ENCODE peak calls at places on chromosome 3, in eight cellular contexts. N, V, O, C, I, B, M and G are unnamed samples.

GRCh38 chr3:94249491-94250079 is 186.7 kb downstream of the NSUN3 start:
- DNase-seq in N (peak), V (peak), O (peak), C (peak), I (no peak), B (no peak), M (peak), G (peak)

GRCh38 chr3:189297957-189298356 is 126.2 kb downstream of the TPRG1 start:
- DNase-seq in N (no peak), V (no peak), O (no peak), C (no peak), I (no peak), B (no peak), M (no peak), G (no peak)

GRCh38 chr3:158768881-158769518 is 32.9 kb upstream of the MFSD1 start:
- DNase-seq in N (peak), V (no peak), O (peak), C (peak), I (no peak), B (peak), M (peak), G (peak)

GRCh38 chr3:107024481-107025153 is 352.6 kb upstream of the CCDC54 start:
- DNase-seq in N (peak), V (peak), O (no peak), C (no peak), I (no peak), B (no peak), M (no peak), G (no peak)

GRCh38 chr3:105806361-105806760 is 62.5 kb downstream of the CBLB start:
- DNase-seq in N (no peak), V (no peak), O (no peak), C (peak), I (peak), B (no peak), M (peak), G (no peak)

GRCh38 chr3:9916734-9917680 is at the start of gene IL17RC:
- DNase-seq in N (peak), V (peak), O (peak), C (peak), I (peak), B (peak), M (peak), G (peak)

GRCh38 chr3:112619295-112619694 is 21.6 kb downstream of the CCDC80 start:
- DNase-seq in N (no peak), V (no peak), O (no peak), C (peak), I (no peak), B (no peak), M (no peak), G (no peak)

GRCh38 chr3:123750209-123750608 is 133.9 kb downstream of the MYLK start:
- DNase-seq in N (no peak), V (no peak), O (no peak), C (no peak), I (no peak), B (no peak), M (no peak), G (no peak)

GRCh38 chr3:40681658-40682055 is 156.9 kb downstream of the ZNF621 start:
- DNase-seq in N (no peak), V (no peak), O (no peak), C (no peak), I (no peak), B (no peak), M (no peak), G (no peak)

GRCh38 chr3:37766797-37767776 is 94.6 kb upstream of the CTDSPL start:
- DNase-seq in N (no peak), V (no peak), O (no peak), C (no peak), I (no peak), B (no peak), M (no peak), G (no peak)

GRCh38 chr3:99789322-99789721 is 28.3 kb upstream of the CMSS1 start:
- DNase-seq in N (peak), V (peak), O (no peak), C (peak), I (peak), B (no peak), M (peak), G (peak)

GRCh38 chr3:170327040-170327808 is 30.3 kb upstream of the SKIL start:
- DNase-seq in N (no peak), V (peak), O (no peak), C (no peak), I (no peak), B (peak), M (no peak), G (no peak)

GRCh38 chr3:109050591-109051167 is 67.3 kb downstream of the MORC1 start:
- DNase-seq in N (no peak), V (peak), O (no peak), C (peak), I (no peak), B (no peak), M (peak), G (peak)

GRCh38 chr3:69768436-69768835 is 29.2 kb downstream of the MITF start:
- DNase-seq in N (no peak), V (no peak), O (no peak), C (no peak), I (no peak), B (no peak), M (no peak), G (no peak)

GRCh38 chr3:184651945-184652344 is 59.9 kb downstream of the MAGEF1 start:
- DNase-seq in N (no peak), V (no peak), O (no peak), C (no peak), I (no peak), B (no peak), M (no peak), G (no peak)

GRCh38 chr3:70871909-70872656 is 559.6 kb upstream of the MDFIC2 start:
- DNase-seq in N (no peak), V (peak), O (no peak), C (peak), I (no peak), B (no peak), M (peak), G (no peak)

GRCh38 chr3:177478170-177478859 is 281.0 kb upstream of the TBL1XR1 start:
- DNase-seq in N (peak), V (no peak), O (peak), C (peak), I (no peak), B (no peak), M (peak), G (no peak)

GRCh38 chr3:47083786-47084185 is 80.1 kb downstream of the SETD2 start:
- DNase-seq in N (no peak), V (no peak), O (no peak), C (no peak), I (no peak), B (no peak), M (no peak), G (no peak)

GRCh38 chr3:194396897-194397756 is 1.9 kb downstream of the GP5 start:
- DNase-seq in N (no peak), V (no peak), O (no peak), C (no peak), I (no peak), B (no peak), M (no peak), G (no peak)

GRCh38 chr3:150220791-150221190 is 187.3 kb upstream of the TSC22D2 start:
- DNase-seq in N (no peak), V (no peak), O (no peak), C (no peak), I (no peak), B (peak), M (no peak), G (no peak)

GRCh38 chr3:187044206-187044605 is 95.1 kb downstream of the RPL39L start:
- DNase-seq in N (no peak), V (no peak), O (no peak), C (no peak), I (no peak), B (no peak), M (no peak), G (no peak)

GRCh38 chr3:187040637-187041361 is 98.5 kb downstream of the RPL39L start:
- DNase-seq in N (no peak), V (no peak), O (no peak), C (peak), I (no peak), B (no peak), M (peak), G (no peak)

GRCh38 chr3:187041362-187042061 is 97.8 kb downstream of the RPL39L start:
- DNase-seq in N (no peak), V (no peak), O (no peak), C (no peak), I (no peak), B (no peak), M (no peak), G (no peak)

GRCh38 chr3:187042874-187043458 is 96.3 kb downstream of the RPL39L start:
- DNase-seq in N (no peak), V (no peak), O (no peak), C (no peak), I (no peak), B (no peak), M (no peak), G (no peak)

DNA sequence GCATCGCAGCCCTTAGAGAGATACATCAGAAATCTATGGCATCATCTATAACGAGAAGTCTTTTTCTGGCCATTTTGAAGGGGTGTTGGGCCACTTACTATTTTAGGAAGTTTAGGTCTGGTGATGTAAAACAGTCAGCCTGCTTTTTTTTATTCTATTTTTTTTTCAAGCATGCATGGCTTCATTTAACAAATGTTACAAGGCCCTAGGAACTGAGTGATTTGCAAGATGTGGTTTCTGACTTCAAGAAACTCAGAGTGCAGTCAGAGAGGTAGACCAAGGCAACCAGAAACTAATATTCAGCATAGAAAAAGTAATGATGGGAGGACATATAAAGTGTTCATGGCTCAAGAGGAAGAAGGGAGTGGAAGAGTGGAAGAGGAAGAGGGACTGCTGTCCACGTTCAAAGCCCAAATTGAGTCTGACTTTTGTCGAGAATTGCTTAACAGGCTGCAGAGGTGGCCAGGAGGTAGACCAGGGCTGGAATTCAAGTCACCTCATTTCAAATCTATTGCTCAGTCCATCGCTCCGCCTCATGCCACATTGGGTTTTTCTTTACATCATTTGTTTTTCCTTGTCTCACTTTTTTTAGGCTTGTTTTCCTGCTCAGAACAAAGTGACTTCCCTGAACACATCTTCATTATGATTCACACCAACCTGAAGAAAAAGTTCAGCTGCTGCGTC is 97.1 kb downstream of the RPL39L start:
- DNase-seq in N (no peak), V (no peak), O (no peak), C (no peak), I (no peak), B (no peak), M (no peak), G (no peak)
- TF ChIP-seq POLR2A in N (no peak), V (no peak), O (no peak), C (no peak), I (no peak), B (no peak), M (no peak), G (no peak)

DNA sequence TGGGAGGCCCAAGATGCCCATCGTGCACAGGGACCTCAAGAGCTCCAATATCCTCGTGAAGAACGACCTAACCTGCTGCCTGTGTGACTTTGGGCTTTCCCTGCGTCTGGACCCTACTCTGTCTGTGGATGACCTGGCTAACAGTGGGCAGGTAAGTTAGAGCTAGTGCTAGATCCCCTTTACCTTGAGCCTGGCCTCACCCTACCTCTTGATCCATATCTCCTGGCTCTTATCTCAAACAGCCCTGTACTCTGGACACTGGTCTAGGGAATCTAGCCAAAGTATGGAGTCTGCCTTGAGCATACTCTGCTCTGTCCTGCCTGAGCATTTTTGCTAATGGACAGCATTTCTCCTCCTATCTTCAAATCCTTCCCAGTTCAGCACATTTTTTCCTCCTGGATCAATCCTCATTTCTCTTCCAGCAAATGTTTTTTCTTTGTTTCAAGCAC is 65.9 kb downstream of the TGFBR2 start:
- DNase-seq in N (no peak), V (no peak), O (no peak), C (no peak), I (no peak), B (no peak), M (no peak), G (no peak)
- TF ChIP-seq POLR2A in N (no peak), V (no peak), O (no peak), C (no peak), I (no peak), B (no peak), M (no peak), G (no peak)

GRCh38 chr3:172082269-172082668 is 42.9 kb downstream of the FNDC3B start:
- DNase-seq in N (peak), V (peak), O (no peak), C (no peak), I (peak), B (no peak), M (no peak), G (peak)
- TF ChIP-seq POLR2A in N (no peak), V (no peak), O (no peak), C (no peak), I (no peak), B (no peak), M (no peak), G (no peak)

DNA sequence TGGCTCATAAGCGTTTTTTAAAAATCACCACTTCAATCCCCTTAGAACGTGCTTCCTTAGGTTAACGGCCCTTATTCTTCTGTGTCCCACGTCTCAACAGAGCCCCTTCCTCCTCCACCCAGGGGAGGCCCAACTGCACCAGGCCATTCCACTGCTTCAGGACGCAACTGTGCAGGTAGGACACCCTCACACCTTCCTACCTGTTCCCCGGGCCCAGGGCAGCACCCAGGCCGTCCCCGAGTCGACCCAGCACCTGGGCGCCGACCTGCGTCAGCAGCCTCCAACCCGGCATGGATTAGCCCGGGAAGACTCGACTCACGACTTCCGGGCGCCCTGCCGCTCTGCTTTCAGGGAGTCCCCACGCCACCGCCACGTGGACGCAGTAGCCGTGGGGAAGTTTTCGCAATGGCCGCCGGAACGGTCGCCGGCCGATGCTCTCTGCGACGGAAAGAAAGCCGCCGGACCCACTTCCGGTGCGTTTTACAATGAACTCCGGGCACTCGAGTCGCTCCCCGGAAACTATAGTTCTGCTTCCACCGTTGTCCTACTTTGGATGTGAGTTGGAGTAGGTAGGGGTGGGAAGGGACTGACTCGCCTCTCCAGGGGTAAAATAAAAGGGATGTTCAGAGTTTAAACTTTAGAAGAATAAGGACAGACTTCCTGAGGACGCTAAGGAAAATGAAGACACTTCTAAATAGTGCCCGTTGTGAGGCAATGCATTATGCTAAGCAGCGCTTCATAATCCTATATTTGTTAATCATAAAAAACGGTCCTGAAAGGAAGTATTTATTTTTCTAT is at the start of gene MRPL3:
- DNase-seq in N (peak), V (peak), O (peak), C (peak), I (peak), B (peak), M (peak), G (peak)
- TF ChIP-seq POLR2A in N (no peak), V (peak), O (peak), C (peak), I (no peak), B (peak), M (peak), G (peak)

GRCh38 chr3:127589600-127590281 is 792 bp downstream of the TPRA1 start:
- DNase-seq in N (peak), V (peak), O (peak), C (no peak), I (no peak), B (no peak), M (no peak), G (peak)

GRCh38 chr3:127588675-127589577 is 1.6 kb downstream of the TPRA1 start:
- DNase-seq in N (peak), V (no peak), O (no peak), C (no peak), I (no peak), B (no peak), M (peak), G (no peak)

GRCh38 chr3:127590593-127591477 is at the start of gene TPRA1:
- DNase-seq in N (peak), V (peak), O (peak), C (peak), I (peak), B (peak), M (peak), G (peak)

GRCh38 chr3:127587876-127588275 is 2.7 kb downstream of the TPRA1 start:
- DNase-seq in N (no peak), V (no peak), O (no peak), C (no peak), I (no peak), B (no peak), M (no peak), G (no peak)

GRCh38 chr3:127590282-127590592 is 296 bp downstream of the TPRA1 start:
- DNase-seq in N (no peak), V (no peak), O (no peak), C (no peak), I (peak), B (no peak), M (no peak), G (peak)
- TF ChIP-seq POLR2A in N (no peak), V (no peak), O (no peak), C (no peak), I (no peak), B (no peak), M (no peak), G (peak)